ENCODE peak calls at places on chromosomes 1 and 21, in eight cellular contexts. L is GM06990; E is naive thymus-derived CD4-positive, alpha-beta T cell; S is fibroblast of lung; N is fibroblast of mammary gland; A is GM20000; O is NCI-H446 treated with DMSO at 0.1 percent for 48 hours; D is MM.1S. Z is an unnamed sample.

GRCh38 chr21:36557316-36557715 is 77.4 kb upstream of the CLDN14 start:
- DNase-seq in L (no peak), E (no peak), S (peak), N (no peak), A (no peak), O (no peak), D (no peak), Z (no peak)

GRCh38 chr1:64356636-64357256 is 113.2 kb upstream of the CACHD1 start:
- DNase-seq in L (no peak), E (no peak), S (no peak), N (no peak), A (no peak), O (no peak), D (no peak), Z (no peak)

GRCh38 chr21:44456915-44457736 is 1.8 kb downstream of the LRRC3 start:
- DNase-seq in L (no peak), E (no peak), S (no peak), N (no peak), A (no peak), O (no peak), D (no peak), Z (no peak)

GRCh38 chr1:224922404-224923164 is 6.9 kb upstream of the DNAH14 start:
- DNase-seq in L (peak), E (no peak), S (peak), N (peak), A (peak), O (peak), D (peak), Z (peak)

GRCh38 chr1:219000606-219001005 is 173.1 kb upstream of the LYPLAL1 start:
- DNase-seq in L (no peak), E (no peak), S (peak), N (no peak), A (no peak), O (no peak), D (no peak), Z (no peak)

GRCh38 chr1:3923378-3924185 is 23.5 kb upstream of the C1orf174 start:
- DNase-seq in L (no peak), E (no peak), S (no peak), N (no peak), A (no peak), O (no peak), D (no peak), Z (peak)

GRCh38 chr1:23799570-23800395 is 771 bp downstream of the GALE start:
- DNase-seq in L (no peak), E (no peak), S (peak), N (peak), A (peak), O (no peak), D (no peak), Z (no peak)

GRCh38 chr21:45640888-45641479 is 2.5 kb upstream of the PCBP3 start:
- DNase-seq in L (no peak), E (no peak), S (peak), N (peak), A (no peak), O (no peak), D (no peak), Z (no peak)

GRCh38 chr1:15911927-15912326 is 64.0 kb downstream of the ZBTB17 start:
- DNase-seq in L (no peak), E (no peak), S (no peak), N (no peak), A (no peak), O (no peak), D (no peak), Z (no peak)

GRCh38 chr1:3992103-3992556 is 92.1 kb upstream of the C1orf174 start:
- DNase-seq in L (no peak), E (no peak), S (no peak), N (peak), A (no peak), O (no peak), D (no peak), Z (no peak)

GRCh38 chr21:36835383-36835795 is 131.1 kb downstream of the HLCS start:
- DNase-seq in L (no peak), E (no peak), S (no peak), N (no peak), A (no peak), O (no peak), D (no peak), Z (no peak)

GRCh38 chr1:67290236-67290635 is 17.4 kb upstream of the IL12RB2 start:
- DNase-seq in L (no peak), E (no peak), S (no peak), N (no peak), A (no peak), O (no peak), D (no peak), Z (no peak)

GRCh38 chr21:15653710-15654109 is 76.1 kb upstream of the USP25 start:
- DNase-seq in L (no peak), E (no peak), S (no peak), N (no peak), A (no peak), O (no peak), D (no peak), Z (peak)

GRCh38 chr1:90721210-90722194 is 4.4 kb upstream of the BARHL2 start:
- DNase-seq in L (no peak), E (no peak), S (peak), N (peak), A (peak), O (peak), D (peak), Z (no peak)

GRCh38 chr21:19565587-19565986 is 1162.0 kb upstream of the TMPRSS15 start:
- DNase-seq in L (no peak), E (no peak), S (no peak), N (no peak), A (no peak), O (no peak), D (no peak), Z (peak)

GRCh38 chr21:32545948-32546441 is 39.3 kb downstream of the TCP10L start:
- DNase-seq in L (no peak), E (no peak), S (peak), N (peak), A (no peak), O (no peak), D (peak), Z (no peak)

GRCh38 chr1:182122265-182122664 is 60.8 kb upstream of the ZNF648 start:
- DNase-seq in L (no peak), E (no peak), S (no peak), N (no peak), A (no peak), O (no peak), D (no peak), Z (no peak)

GRCh38 chr1:66292944-66293343 is 241.0 kb upstream of the SGIP1 start:
- DNase-seq in L (no peak), E (no peak), S (no peak), N (no peak), A (no peak), O (no peak), D (no peak), Z (no peak)

GRCh38 chr1:180571832-180572636 is 13.3 kb downstream of the OVAAL start:
- DNase-seq in L (no peak), E (no peak), S (peak), N (peak), A (no peak), O (no peak), D (no peak), Z (no peak)

GRCh38 chr1:91026777-91027176 is 4.9 kb upstream of the ZNF644 start:
- DNase-seq in L (no peak), E (no peak), S (peak), N (peak), A (no peak), O (no peak), D (peak), Z (no peak)

GRCh38 chr1:95286479-95286878 is 52.5 kb downstream of the RWDD3 start:
- DNase-seq in L (no peak), E (no peak), S (no peak), N (no peak), A (no peak), O (no peak), D (no peak), Z (no peak)

GRCh38 chr21:36297938-36298572 is 21.9 kb upstream of the MORC3 start:
- DNase-seq in L (peak), E (peak), S (no peak), N (no peak), A (peak), O (no peak), D (peak), Z (no peak)

GRCh38 chr1:11787804-11788436 is 17.8 kb downstream of the MTHFR start:
- DNase-seq in L (no peak), E (no peak), S (no peak), N (no peak), A (no peak), O (no peak), D (no peak), Z (no peak)

GRCh38 chr1:118335372-118335771 is 150.3 kb upstream of the SPAG17 start:
- DNase-seq in L (peak), E (no peak), S (peak), N (peak), A (peak), O (peak), D (peak), Z (no peak)

GRCh38 chr1:214074477-214074876 is 86.7 kb downstream of the PROX1 start:
- DNase-seq in L (no peak), E (no peak), S (no peak), N (no peak), A (no peak), O (peak), D (no peak), Z (no peak)

GRCh38 chr1:216222302-216222701 is 200.9 kb downstream of the USH2A start:
- DNase-seq in L (no peak), E (no peak), S (no peak), N (no peak), A (no peak), O (no peak), D (no peak), Z (no peak)

GRCh38 chr1:53408013-53408754 is 51.0 kb upstream of the DMRTB1 start:
- DNase-seq in L (no peak), E (no peak), S (peak), N (peak), A (no peak), O (no peak), D (no peak), Z (no peak)

GRCh38 chr1:182602945-182603645 is 1.1 kb downstream of the RGS16 start:
- DNase-seq in L (no peak), E (no peak), S (no peak), N (no peak), A (no peak), O (no peak), D (no peak), Z (peak)

GRCh38 chr1:223256034-223256433 is 107.9 kb downstream of the SUSD4 start:
- DNase-seq in L (no peak), E (no peak), S (no peak), N (no peak), A (no peak), O (no peak), D (no peak), Z (no peak)

Z was measured in NCI-H524.